ENCODE peak calls at places on chromosomes 5 and 9, in ten cellular contexts. One of them, this sample, is unnamed.
A peak's percentile ranks its signal among the peaks of the same experiment; 100 is the strongest.

GRCh38 chr9:129343697-129344375 is 165.8 kb upstream of the IER5L start:
- DNase-seq in activated T-helper 1 cell treated with anti-CD3 and anti-CD28 coated beads, Interleukin-2, amount 50 U/mL, for 16 hours: no peak
- DNase-seq in mesenteric fat pad: no peak
- DNase-seq in MV-4-11: peak; percentile 92
- DNase-seq in naive thymus-derived CD4-positive, alpha-beta T cell: no peak
- DNase-seq in PC-3: no peak
- DNase-seq in NCI-H1105 treated with DMSO at 0.1 percent for 48 hours: no peak
- DNase-seq in activated CD4-positive, alpha-beta T cell treated with anti-CD3 and anti-CD28 coated beads, Interleukin-2, amount 50 U/mL, for 1 hour: no peak
- DNase-seq in NCI-H2029 treated with DMSO at 0.1 percent for 48 hours: no peak
- DNase-seq in IMR-90: no peak
- DNase-seq in this sample: no peak

GRCh38 chr9:109857337-109857736 is 77.3 kb downstream of the PALM2AKAP2 start:
- DNase-seq in activated CD4-positive, alpha-beta T cell treated with anti-CD3 and anti-CD28 coated beads, Interleukin-2, amount 50 U/mL, for 1 hour: no peak
- DNase-seq in NCI-H2029 treated with DMSO at 0.1 percent for 48 hours: no peak
- DNase-seq in NCI-H1105 treated with DMSO at 0.1 percent for 48 hours: no peak
- DNase-seq in PC-3: no peak
- DNase-seq in mesenteric fat pad: no peak
- DNase-seq in IMR-90: peak; percentile 26
- DNase-seq in naive thymus-derived CD4-positive, alpha-beta T cell: no peak
- DNase-seq in MV-4-11: no peak
- DNase-seq in activated T-helper 1 cell treated with anti-CD3 and anti-CD28 coated beads, Interleukin-2, amount 50 U/mL, for 16 hours: no peak
- DNase-seq in this sample: no peak

GRCh38 chr9:134283111-134283515 is 43.1 kb upstream of the RXRA start:
- DNase-seq in activated CD4-positive, alpha-beta T cell treated with anti-CD3 and anti-CD28 coated beads, Interleukin-2, amount 50 U/mL, for 1 hour: no peak
- DNase-seq in MV-4-11: no peak
- DNase-seq in PC-3: peak; percentile 16
- DNase-seq in mesenteric fat pad: no peak
- DNase-seq in activated T-helper 1 cell treated with anti-CD3 and anti-CD28 coated beads, Interleukin-2, amount 50 U/mL, for 16 hours: no peak
- DNase-seq in NCI-H1105 treated with DMSO at 0.1 percent for 48 hours: peak; percentile 86
- DNase-seq in IMR-90: peak; percentile 70
- DNase-seq in NCI-H2029 treated with DMSO at 0.1 percent for 48 hours: peak; percentile 75
- DNase-seq in naive thymus-derived CD4-positive, alpha-beta T cell: no peak
- DNase-seq in this sample: no peak

GRCh38 chr5:132661231-132662003 is 3.4 kb downstream of the IL13 start:
- DNase-seq in naive thymus-derived CD4-positive, alpha-beta T cell: no peak
- DNase-seq in NCI-H1105 treated with DMSO at 0.1 percent for 48 hours: no peak
- DNase-seq in NCI-H2029 treated with DMSO at 0.1 percent for 48 hours: no peak
- DNase-seq in IMR-90: no peak
- DNase-seq in activated T-helper 1 cell treated with anti-CD3 and anti-CD28 coated beads, Interleukin-2, amount 50 U/mL, for 16 hours: no peak
- DNase-seq in MV-4-11: no peak
- DNase-seq in activated CD4-positive, alpha-beta T cell treated with anti-CD3 and anti-CD28 coated beads, Interleukin-2, amount 50 U/mL, for 1 hour: no peak
- DNase-seq in PC-3: no peak
- DNase-seq in mesenteric fat pad: no peak
- DNase-seq in this sample: no peak

GRCh38 chr5:132830436-132831094 is at the start of gene SHROOM1:
- DNase-seq in NCI-H2029 treated with DMSO at 0.1 percent for 48 hours: no peak
- DNase-seq in activated T-helper 1 cell treated with anti-CD3 and anti-CD28 coated beads, Interleukin-2, amount 50 U/mL, for 16 hours: no peak
- DNase-seq in MV-4-11: no peak
- DNase-seq in naive thymus-derived CD4-positive, alpha-beta T cell: no peak
- DNase-seq in NCI-H1105 treated with DMSO at 0.1 percent for 48 hours: peak; percentile 25
- DNase-seq in mesenteric fat pad: peak; percentile 93
- DNase-seq in IMR-90: peak; percentile 27
- DNase-seq in PC-3: peak; percentile 68
- DNase-seq in activated CD4-positive, alpha-beta T cell treated with anti-CD3 and anti-CD28 coated beads, Interleukin-2, amount 50 U/mL, for 1 hour: no peak
- DNase-seq in this sample: no peak

GRCh38 chr5:159641371-159642039 is 274.8 kb upstream of the ADRA1B start:
- DNase-seq in activated T-helper 1 cell treated with anti-CD3 and anti-CD28 coated beads, Interleukin-2, amount 50 U/mL, for 16 hours: no peak
- DNase-seq in activated CD4-positive, alpha-beta T cell treated with anti-CD3 and anti-CD28 coated beads, Interleukin-2, amount 50 U/mL, for 1 hour: no peak
- DNase-seq in naive thymus-derived CD4-positive, alpha-beta T cell: no peak
- DNase-seq in IMR-90: no peak
- DNase-seq in NCI-H1105 treated with DMSO at 0.1 percent for 48 hours: no peak
- DNase-seq in NCI-H2029 treated with DMSO at 0.1 percent for 48 hours: no peak
- DNase-seq in PC-3: no peak
- DNase-seq in MV-4-11: no peak
- DNase-seq in mesenteric fat pad: no peak
- DNase-seq in this sample: no peak

GRCh38 chr5:135458921-135459331 is 6.8 kb upstream of the TIFAB start:
- DNase-seq in NCI-H1105 treated with DMSO at 0.1 percent for 48 hours: no peak
- DNase-seq in MV-4-11: peak; percentile 24
- DNase-seq in activated CD4-positive, alpha-beta T cell treated with anti-CD3 and anti-CD28 coated beads, Interleukin-2, amount 50 U/mL, for 1 hour: no peak
- DNase-seq in IMR-90: peak; percentile 35
- DNase-seq in mesenteric fat pad: no peak
- DNase-seq in naive thymus-derived CD4-positive, alpha-beta T cell: no peak
- DNase-seq in PC-3: peak; percentile 32
- DNase-seq in activated T-helper 1 cell treated with anti-CD3 and anti-CD28 coated beads, Interleukin-2, amount 50 U/mL, for 16 hours: no peak
- DNase-seq in NCI-H2029 treated with DMSO at 0.1 percent for 48 hours: no peak
- DNase-seq in this sample: no peak

GRCh38 chr9:726005-726404 is 115.5 kb upstream of the DMRT1 start:
- DNase-seq in PC-3: no peak
- DNase-seq in activated CD4-positive, alpha-beta T cell treated with anti-CD3 and anti-CD28 coated beads, Interleukin-2, amount 50 U/mL, for 1 hour: no peak
- DNase-seq in mesenteric fat pad: no peak
- DNase-seq in NCI-H2029 treated with DMSO at 0.1 percent for 48 hours: no peak
- DNase-seq in MV-4-11: no peak
- DNase-seq in naive thymus-derived CD4-positive, alpha-beta T cell: no peak
- DNase-seq in activated T-helper 1 cell treated with anti-CD3 and anti-CD28 coated beads, Interleukin-2, amount 50 U/mL, for 16 hours: no peak
- DNase-seq in NCI-H1105 treated with DMSO at 0.1 percent for 48 hours: no peak
- DNase-seq in IMR-90: no peak
- DNase-seq in this sample: no peak

GRCh38 chr5:149837680-149838269 is 106.8 kb downstream of the PDE6A start:
- DNase-seq in activated CD4-positive, alpha-beta T cell treated with anti-CD3 and anti-CD28 coated beads, Interleukin-2, amount 50 U/mL, for 1 hour: no peak
- DNase-seq in naive thymus-derived CD4-positive, alpha-beta T cell: no peak
- DNase-seq in NCI-H2029 treated with DMSO at 0.1 percent for 48 hours: no peak
- DNase-seq in PC-3: peak; percentile 90
- DNase-seq in activated T-helper 1 cell treated with anti-CD3 and anti-CD28 coated beads, Interleukin-2, amount 50 U/mL, for 16 hours: no peak
- DNase-seq in mesenteric fat pad: no peak
- DNase-seq in MV-4-11: peak; percentile 42
- DNase-seq in NCI-H1105 treated with DMSO at 0.1 percent for 48 hours: peak; percentile 33
- DNase-seq in IMR-90: peak; percentile 68
- DNase-seq in this sample: peak; percentile 92

GRCh38 chr5:177094224-177095087 is 7.7 kb downstream of the FGFR4 start:
- DNase-seq in MV-4-11: no peak
- DNase-seq in NCI-H2029 treated with DMSO at 0.1 percent for 48 hours: no peak
- DNase-seq in activated CD4-positive, alpha-beta T cell treated with anti-CD3 and anti-CD28 coated beads, Interleukin-2, amount 50 U/mL, for 1 hour: no peak
- DNase-seq in NCI-H1105 treated with DMSO at 0.1 percent for 48 hours: no peak
- DNase-seq in mesenteric fat pad: no peak
- DNase-seq in activated T-helper 1 cell treated with anti-CD3 and anti-CD28 coated beads, Interleukin-2, amount 50 U/mL, for 16 hours: no peak
- DNase-seq in naive thymus-derived CD4-positive, alpha-beta T cell: no peak
- DNase-seq in IMR-90: peak; percentile 84
- DNase-seq in PC-3: no peak
- DNase-seq in this sample: no peak

GRCh38 chr9:137947012-137947411 is 69.4 kb downstream of the CACNA1B start:
- DNase-seq in PC-3: no peak
- DNase-seq in activated T-helper 1 cell treated with anti-CD3 and anti-CD28 coated beads, Interleukin-2, amount 50 U/mL, for 16 hours: no peak
- DNase-seq in NCI-H1105 treated with DMSO at 0.1 percent for 48 hours: no peak
- DNase-seq in NCI-H2029 treated with DMSO at 0.1 percent for 48 hours: no peak
- DNase-seq in naive thymus-derived CD4-positive, alpha-beta T cell: no peak
- DNase-seq in MV-4-11: no peak
- DNase-seq in IMR-90: no peak
- DNase-seq in mesenteric fat pad: no peak
- DNase-seq in activated CD4-positive, alpha-beta T cell treated with anti-CD3 and anti-CD28 coated beads, Interleukin-2, amount 50 U/mL, for 1 hour: no peak
- DNase-seq in this sample: no peak

GRCh38 chr5:88142801-88143692 is 125.6 kb downstream of the TMEM161B start:
- DNase-seq in IMR-90: no peak
- DNase-seq in mesenteric fat pad: no peak
- DNase-seq in NCI-H1105 treated with DMSO at 0.1 percent for 48 hours: no peak
- DNase-seq in PC-3: no peak
- DNase-seq in activated T-helper 1 cell treated with anti-CD3 and anti-CD28 coated beads, Interleukin-2, amount 50 U/mL, for 16 hours: no peak
- DNase-seq in activated CD4-positive, alpha-beta T cell treated with anti-CD3 and anti-CD28 coated beads, Interleukin-2, amount 50 U/mL, for 1 hour: no peak
- DNase-seq in naive thymus-derived CD4-positive, alpha-beta T cell: no peak
- DNase-seq in MV-4-11: no peak
- DNase-seq in NCI-H2029 treated with DMSO at 0.1 percent for 48 hours: no peak
- DNase-seq in this sample: no peak

GRCh38 chr5:174596429-174596828 is 128.0 kb upstream of the MSX2 start:
- DNase-seq in PC-3: no peak
- DNase-seq in mesenteric fat pad: no peak
- DNase-seq in NCI-H1105 treated with DMSO at 0.1 percent for 48 hours: no peak
- DNase-seq in activated CD4-positive, alpha-beta T cell treated with anti-CD3 and anti-CD28 coated beads, Interleukin-2, amount 50 U/mL, for 1 hour: no peak
- DNase-seq in activated T-helper 1 cell treated with anti-CD3 and anti-CD28 coated beads, Interleukin-2, amount 50 U/mL, for 16 hours: no peak
- DNase-seq in MV-4-11: no peak
- DNase-seq in NCI-H2029 treated with DMSO at 0.1 percent for 48 hours: no peak
- DNase-seq in IMR-90: peak; percentile 58
- DNase-seq in naive thymus-derived CD4-positive, alpha-beta T cell: no peak
- DNase-seq in this sample: no peak

GRCh38 chr9:126499005-126499910 is 114.5 kb upstream of the LMX1B start:
- DNase-seq in naive thymus-derived CD4-positive, alpha-beta T cell: peak; percentile 27
- DNase-seq in activated CD4-positive, alpha-beta T cell treated with anti-CD3 and anti-CD28 coated beads, Interleukin-2, amount 50 U/mL, for 1 hour: peak; percentile 39
- DNase-seq in PC-3: peak; percentile 57
- DNase-seq in NCI-H1105 treated with DMSO at 0.1 percent for 48 hours: peak; percentile 36
- DNase-seq in MV-4-11: peak; percentile 1
- DNase-seq in IMR-90: peak; percentile 17
- DNase-seq in activated T-helper 1 cell treated with anti-CD3 and anti-CD28 coated beads, Interleukin-2, amount 50 U/mL, for 16 hours: no peak
- DNase-seq in mesenteric fat pad: no peak
- DNase-seq in NCI-H2029 treated with DMSO at 0.1 percent for 48 hours: no peak
- DNase-seq in this sample: no peak

GRCh38 chr5:110413856-110414255 is 312.6 kb downstream of the TMEM232 start:
- DNase-seq in activated T-helper 1 cell treated with anti-CD3 and anti-CD28 coated beads, Interleukin-2, amount 50 U/mL, for 16 hours: no peak
- DNase-seq in PC-3: no peak
- DNase-seq in MV-4-11: no peak
- DNase-seq in NCI-H2029 treated with DMSO at 0.1 percent for 48 hours: no peak
- DNase-seq in naive thymus-derived CD4-positive, alpha-beta T cell: no peak
- DNase-seq in activated CD4-positive, alpha-beta T cell treated with anti-CD3 and anti-CD28 coated beads, Interleukin-2, amount 50 U/mL, for 1 hour: no peak
- DNase-seq in NCI-H1105 treated with DMSO at 0.1 percent for 48 hours: no peak
- DNase-seq in IMR-90: no peak
- DNase-seq in mesenteric fat pad: no peak
- DNase-seq in this sample: no peak

GRCh38 chr5:181207214-181207959 is 2.4 kb upstream of the TRIM7 start:
- DNase-seq in PC-3: peak; percentile 96
- DNase-seq in IMR-90: peak; percentile 93
- DNase-seq in activated CD4-positive, alpha-beta T cell treated with anti-CD3 and anti-CD28 coated beads, Interleukin-2, amount 50 U/mL, for 1 hour: peak; percentile 66
- DNase-seq in mesenteric fat pad: no peak
- DNase-seq in NCI-H1105 treated with DMSO at 0.1 percent for 48 hours: no peak
- DNase-seq in NCI-H2029 treated with DMSO at 0.1 percent for 48 hours: no peak
- DNase-seq in naive thymus-derived CD4-positive, alpha-beta T cell: peak; percentile 76
- DNase-seq in activated T-helper 1 cell treated with anti-CD3 and anti-CD28 coated beads, Interleukin-2, amount 50 U/mL, for 16 hours: no peak
- DNase-seq in MV-4-11: no peak
- DNase-seq in this sample: no peak

GRCh38 chr5:171850354-171850947 is 64.8 kb downstream of the SMIM23 start:
- DNase-seq in naive thymus-derived CD4-positive, alpha-beta T cell: no peak
- DNase-seq in activated CD4-positive, alpha-beta T cell treated with anti-CD3 and anti-CD28 coated beads, Interleukin-2, amount 50 U/mL, for 1 hour: no peak
- DNase-seq in IMR-90: no peak
- DNase-seq in PC-3: peak; percentile 59
- DNase-seq in NCI-H2029 treated with DMSO at 0.1 percent for 48 hours: no peak
- DNase-seq in activated T-helper 1 cell treated with anti-CD3 and anti-CD28 coated beads, Interleukin-2, amount 50 U/mL, for 16 hours: no peak
- DNase-seq in mesenteric fat pad: no peak
- DNase-seq in NCI-H1105 treated with DMSO at 0.1 percent for 48 hours: peak; percentile 3
- DNase-seq in MV-4-11: peak; percentile 34
- DNase-seq in this sample: no peak

GRCh38 chr9:134959971-134960310 is 42.2 kb upstream of the FCN1 start:
- DNase-seq in IMR-90: no peak
- DNase-seq in activated T-helper 1 cell treated with anti-CD3 and anti-CD28 coated beads, Interleukin-2, amount 50 U/mL, for 16 hours: no peak
- DNase-seq in NCI-H2029 treated with DMSO at 0.1 percent for 48 hours: no peak
- DNase-seq in NCI-H1105 treated with DMSO at 0.1 percent for 48 hours: no peak
- DNase-seq in PC-3: no peak
- DNase-seq in mesenteric fat pad: peak; percentile 69
- DNase-seq in naive thymus-derived CD4-positive, alpha-beta T cell: no peak
- DNase-seq in activated CD4-positive, alpha-beta T cell treated with anti-CD3 and anti-CD28 coated beads, Interleukin-2, amount 50 U/mL, for 1 hour: no peak
- DNase-seq in MV-4-11: no peak
- DNase-seq in this sample: no peak

GRCh38 chr9:131585375-131585774 is 40.1 kb downstream of the PRRT1B start:
- DNase-seq in MV-4-11: peak; percentile 84
- DNase-seq in PC-3: no peak
- DNase-seq in mesenteric fat pad: no peak
- DNase-seq in activated T-helper 1 cell treated with anti-CD3 and anti-CD28 coated beads, Interleukin-2, amount 50 U/mL, for 16 hours: no peak
- DNase-seq in NCI-H1105 treated with DMSO at 0.1 percent for 48 hours: no peak
- DNase-seq in activated CD4-positive, alpha-beta T cell treated with anti-CD3 and anti-CD28 coated beads, Interleukin-2, amount 50 U/mL, for 1 hour: peak; percentile 21
- DNase-seq in IMR-90: peak; percentile 7
- DNase-seq in naive thymus-derived CD4-positive, alpha-beta T cell: peak; percentile 51
- DNase-seq in NCI-H2029 treated with DMSO at 0.1 percent for 48 hours: no peak
- DNase-seq in this sample: no peak

GRCh38 chr5:83197326-83197725 is 120.0 kb downstream of the XRCC4 start:
- DNase-seq in NCI-H2029 treated with DMSO at 0.1 percent for 48 hours: peak; percentile 21
- DNase-seq in mesenteric fat pad: no peak
- DNase-seq in naive thymus-derived CD4-positive, alpha-beta T cell: no peak
- DNase-seq in MV-4-11: no peak
- DNase-seq in NCI-H1105 treated with DMSO at 0.1 percent for 48 hours: peak; percentile 55
- DNase-seq in activated T-helper 1 cell treated with anti-CD3 and anti-CD28 coated beads, Interleukin-2, amount 50 U/mL, for 16 hours: no peak
- DNase-seq in PC-3: no peak
- DNase-seq in IMR-90: no peak
- DNase-seq in activated CD4-positive, alpha-beta T cell treated with anti-CD3 and anti-CD28 coated beads, Interleukin-2, amount 50 U/mL, for 1 hour: no peak
- DNase-seq in this sample: no peak

GRCh38 chr5:43485406-43485805 is 1.7 kb upstream of the TMEM267 start:
- DNase-seq in IMR-90: peak; percentile 1
- DNase-seq in MV-4-11: peak; percentile 83
- DNase-seq in NCI-H2029 treated with DMSO at 0.1 percent for 48 hours: no peak
- DNase-seq in activated CD4-positive, alpha-beta T cell treated with anti-CD3 and anti-CD28 coated beads, Interleukin-2, amount 50 U/mL, for 1 hour: no peak
- DNase-seq in mesenteric fat pad: no peak
- DNase-seq in NCI-H1105 treated with DMSO at 0.1 percent for 48 hours: no peak
- DNase-seq in PC-3: peak; percentile 26
- DNase-seq in activated T-helper 1 cell treated with anti-CD3 and anti-CD28 coated beads, Interleukin-2, amount 50 U/mL, for 16 hours: no peak
- DNase-seq in naive thymus-derived CD4-positive, alpha-beta T cell: peak; percentile 27
- DNase-seq in this sample: no peak

GRCh38 chr5:17448877-17449276 is 49.2 kb upstream of the TAF11L2 start:
- DNase-seq in NCI-H2029 treated with DMSO at 0.1 percent for 48 hours: no peak
- DNase-seq in IMR-90: peak; percentile 27
- DNase-seq in activated T-helper 1 cell treated with anti-CD3 and anti-CD28 coated beads, Interleukin-2, amount 50 U/mL, for 16 hours: no peak
- DNase-seq in NCI-H1105 treated with DMSO at 0.1 percent for 48 hours: no peak
- DNase-seq in activated CD4-positive, alpha-beta T cell treated with anti-CD3 and anti-CD28 coated beads, Interleukin-2, amount 50 U/mL, for 1 hour: no peak
- DNase-seq in mesenteric fat pad: no peak
- DNase-seq in PC-3: no peak
- DNase-seq in MV-4-11: no peak
- DNase-seq in naive thymus-derived CD4-positive, alpha-beta T cell: no peak
- DNase-seq in this sample: no peak

GRCh38 chr5:43540746-43541145 is 16.1 kb downstream of the PAIP1 start:
- DNase-seq in MV-4-11: no peak
- DNase-seq in mesenteric fat pad: no peak
- DNase-seq in IMR-90: no peak
- DNase-seq in PC-3: no peak
- DNase-seq in NCI-H1105 treated with DMSO at 0.1 percent for 48 hours: no peak
- DNase-seq in activated CD4-positive, alpha-beta T cell treated with anti-CD3 and anti-CD28 coated beads, Interleukin-2, amount 50 U/mL, for 1 hour: no peak
- DNase-seq in naive thymus-derived CD4-positive, alpha-beta T cell: no peak
- DNase-seq in activated T-helper 1 cell treated with anti-CD3 and anti-CD28 coated beads, Interleukin-2, amount 50 U/mL, for 16 hours: no peak
- DNase-seq in NCI-H2029 treated with DMSO at 0.1 percent for 48 hours: no peak
- DNase-seq in this sample: no peak

GRCh38 chr9:33172735-33173238 is 5.7 kb upstream of the B4GALT1 start:
- DNase-seq in MV-4-11: no peak
- DNase-seq in mesenteric fat pad: no peak
- DNase-seq in PC-3: no peak
- DNase-seq in IMR-90: no peak
- DNase-seq in naive thymus-derived CD4-positive, alpha-beta T cell: no peak
- DNase-seq in activated CD4-positive, alpha-beta T cell treated with anti-CD3 and anti-CD28 coated beads, Interleukin-2, amount 50 U/mL, for 1 hour: no peak
- DNase-seq in activated T-helper 1 cell treated with anti-CD3 and anti-CD28 coated beads, Interleukin-2, amount 50 U/mL, for 16 hours: no peak
- DNase-seq in NCI-H2029 treated with DMSO at 0.1 percent for 48 hours: no peak
- DNase-seq in NCI-H1105 treated with DMSO at 0.1 percent for 48 hours: no peak
- DNase-seq in this sample: no peak

GRCh38 chr5:130740047-130740569 is 424.9 kb downstream of the HINT1 start:
- DNase-seq in NCI-H1105 treated with DMSO at 0.1 percent for 48 hours: no peak
- DNase-seq in NCI-H2029 treated with DMSO at 0.1 percent for 48 hours: no peak
- DNase-seq in activated T-helper 1 cell treated with anti-CD3 and anti-CD28 coated beads, Interleukin-2, amount 50 U/mL, for 16 hours: no peak
- DNase-seq in activated CD4-positive, alpha-beta T cell treated with anti-CD3 and anti-CD28 coated beads, Interleukin-2, amount 50 U/mL, for 1 hour: no peak
- DNase-seq in IMR-90: no peak
- DNase-seq in mesenteric fat pad: no peak
- DNase-seq in naive thymus-derived CD4-positive, alpha-beta T cell: no peak
- DNase-seq in MV-4-11: no peak
- DNase-seq in PC-3: no peak
- DNase-seq in this sample: no peak

GRCh38 chr5:62326702-62327101 is 20.7 kb downstream of the KIF2A start:
- DNase-seq in mesenteric fat pad: no peak
- DNase-seq in activated T-helper 1 cell treated with anti-CD3 and anti-CD28 coated beads, Interleukin-2, amount 50 U/mL, for 16 hours: no peak
- DNase-seq in MV-4-11: no peak
- DNase-seq in PC-3: no peak
- DNase-seq in naive thymus-derived CD4-positive, alpha-beta T cell: no peak
- DNase-seq in NCI-H1105 treated with DMSO at 0.1 percent for 48 hours: no peak
- DNase-seq in IMR-90: no peak
- DNase-seq in NCI-H2029 treated with DMSO at 0.1 percent for 48 hours: no peak
- DNase-seq in activated CD4-positive, alpha-beta T cell treated with anti-CD3 and anti-CD28 coated beads, Interleukin-2, amount 50 U/mL, for 1 hour: no peak
- DNase-seq in this sample: no peak

GRCh38 chr9:127518091-127518856 is 67.0 kb downstream of the LRSAM1 start:
- DNase-seq in NCI-H2029 treated with DMSO at 0.1 percent for 48 hours: no peak
- DNase-seq in naive thymus-derived CD4-positive, alpha-beta T cell: no peak
- DNase-seq in IMR-90: no peak
- DNase-seq in MV-4-11: no peak
- DNase-seq in mesenteric fat pad: no peak
- DNase-seq in activated CD4-positive, alpha-beta T cell treated with anti-CD3 and anti-CD28 coated beads, Interleukin-2, amount 50 U/mL, for 1 hour: no peak
- DNase-seq in PC-3: no peak
- DNase-seq in activated T-helper 1 cell treated with anti-CD3 and anti-CD28 coated beads, Interleukin-2, amount 50 U/mL, for 16 hours: no peak
- DNase-seq in NCI-H1105 treated with DMSO at 0.1 percent for 48 hours: no peak
- DNase-seq in this sample: no peak

GRCh38 chr5:74041913-74042312 is 415.9 kb downstream of the ARHGEF28 start:
- DNase-seq in mesenteric fat pad: no peak
- DNase-seq in NCI-H1105 treated with DMSO at 0.1 percent for 48 hours: no peak
- DNase-seq in naive thymus-derived CD4-positive, alpha-beta T cell: no peak
- DNase-seq in MV-4-11: no peak
- DNase-seq in IMR-90: no peak
- DNase-seq in PC-3: no peak
- DNase-seq in activated T-helper 1 cell treated with anti-CD3 and anti-CD28 coated beads, Interleukin-2, amount 50 U/mL, for 16 hours: no peak
- DNase-seq in NCI-H2029 treated with DMSO at 0.1 percent for 48 hours: no peak
- DNase-seq in activated CD4-positive, alpha-beta T cell treated with anti-CD3 and anti-CD28 coated beads, Interleukin-2, amount 50 U/mL, for 1 hour: no peak
- DNase-seq in this sample: no peak

This sample was measured in D721Med.